ENCODE peak calls at places on chromosome 17, in eight cellular contexts. One of them, this sample, is unnamed.

GRCh38 chr17:540632-541031 is 174.0 kb downstream of the VPS53 start:
- DNase-seq in GM03348: no peak
- DNase-seq in BE2C: no peak
- DNase-seq in naive B cell: no peak
- DNase-seq in hippocampal formation: no peak
- DNase-seq in ACHN: no peak
- DNase-seq in cardiac fibroblast: no peak
- DNase-seq in nephron progenitor cell: no peak
- DNase-seq in this sample: no peak

GRCh38 chr17:65453204-65453931 is 108.1 kb downstream of the AXIN2 start:
- DNase-seq in GM03348: no peak
- DNase-seq in BE2C: no peak
- DNase-seq in nephron progenitor cell: no peak
- DNase-seq in hippocampal formation: no peak
- DNase-seq in naive B cell: no peak
- DNase-seq in ACHN: no peak
- DNase-seq in cardiac fibroblast: no peak
- DNase-seq in this sample: no peak

GRCh38 chr17:67293251-67294203 is 48.5 kb upstream of the HELZ start:
- DNase-seq in hippocampal formation: peak
- DNase-seq in ACHN: peak
- DNase-seq in nephron progenitor cell: peak
- DNase-seq in cardiac fibroblast: peak
- DNase-seq in BE2C: peak
- DNase-seq in naive B cell: peak
- DNase-seq in GM03348: peak
- DNase-seq in this sample: peak

GRCh38 chr17:58535431-58535830 is 21.0 kb upstream of the MTMR4 start:
- DNase-seq in naive B cell: no peak
- DNase-seq in GM03348: peak
- DNase-seq in cardiac fibroblast: peak
- DNase-seq in ACHN: peak
- DNase-seq in hippocampal formation: no peak
- DNase-seq in BE2C: no peak
- DNase-seq in nephron progenitor cell: no peak
- DNase-seq in this sample: no peak

GRCh38 chr17:58329808-58330543 is 1.4 kb upstream of the TSPOAP1 start:
- DNase-seq in naive B cell: peak
- DNase-seq in ACHN: no peak
- DNase-seq in hippocampal formation: no peak
- DNase-seq in cardiac fibroblast: no peak
- DNase-seq in GM03348: no peak
- DNase-seq in BE2C: no peak
- DNase-seq in nephron progenitor cell: no peak
- DNase-seq in this sample: no peak

GRCh38 chr17:17749921-17750320 is 68.7 kb downstream of the RAI1 start:
- DNase-seq in cardiac fibroblast: peak
- DNase-seq in BE2C: peak
- DNase-seq in hippocampal formation: peak
- DNase-seq in naive B cell: peak
- DNase-seq in ACHN: peak
- DNase-seq in GM03348: no peak
- DNase-seq in nephron progenitor cell: peak
- DNase-seq in this sample: no peak

GRCh38 chr17:48160177-48160967 is 52.8 kb downstream of the SNX11 start:
- DNase-seq in ACHN: no peak
- DNase-seq in naive B cell: no peak
- DNase-seq in nephron progenitor cell: no peak
- DNase-seq in cardiac fibroblast: no peak
- DNase-seq in GM03348: no peak
- DNase-seq in hippocampal formation: no peak
- DNase-seq in BE2C: no peak
- DNase-seq in this sample: no peak

GRCh38 chr17:20721151-20721550 is 141.6 kb downstream of the CDRT15L2 start:
- DNase-seq in cardiac fibroblast: peak
- DNase-seq in GM03348: peak
- DNase-seq in naive B cell: no peak
- DNase-seq in hippocampal formation: no peak
- DNase-seq in nephron progenitor cell: no peak
- DNase-seq in ACHN: no peak
- DNase-seq in BE2C: no peak
- DNase-seq in this sample: no peak